ENCODE peak calls at places on chromosomes 1 and 21, in six cellular contexts. J is HTR-8/SVneo; Z is hippocampal formation; N is sigmoid colon; I is tibial artery; Q is stimulated activated naive CD8-positive, alpha-beta T cell treated with anti-CD3 and anti-CD28 coated beads, Interleukin-15, Interleukin-2, amounts not matched to agents 100 U/mL and 50 U/mL, for 24 hours. Y is an unnamed sample.

GRCh38 chr1:26524181-26524580 is 5.4 kb upstream of the RPS6KA1 start:
- DNase-seq in Q (no peak), I (no peak), Z (no peak), N (no peak), J (no peak), Y (no peak)

GRCh38 chr1:168932539-168932938 is 174.0 kb upstream of the ATP1B1 start:
- DNase-seq in Z (no peak), N (no peak), Q (no peak), I (no peak), J (no peak), Y (no peak)

GRCh38 chr1:215257280-215257679 is 174.7 kb downstream of the KCNK2 start:
- DNase-seq in Q (no peak), Z (no peak), N (no peak), I (no peak), J (no peak), Y (no peak)

GRCh38 chr1:244603498-244603897 is 49.4 kb upstream of the DESI2 start:
- DNase-seq in Q (no peak), N (no peak), Z (no peak), I (no peak), J (peak; percentile 18), Y (peak; percentile 76)

GRCh38 chr1:60170709-60171108 is 97.1 kb upstream of the C1orf87 start:
- DNase-seq in J (no peak), Z (no peak), I (no peak), Q (no peak), N (no peak), Y (no peak)

GRCh38 chr1:157431751-157432150 is 120.6 kb downstream of the FCRL5 start:
- DNase-seq in N (no peak), Q (no peak), Z (no peak), I (no peak), J (no peak), Y (peak; percentile 25)

GRCh38 chr1:56120021-56120420 is 459.3 kb downstream of the PLPP3 start:
- DNase-seq in I (no peak), J (no peak), Q (no peak), Z (no peak), N (no peak), Y (no peak)

GRCh38 chr1:66275083-66275482 is 258.9 kb upstream of the SGIP1 start:
- DNase-seq in Q (no peak), Z (no peak), N (no peak), J (no peak), I (no peak), Y (no peak)

GRCh38 chr1:33758698-33759097 is 105.2 kb upstream of the HMGB4 start:
- DNase-seq in J (no peak), I (peak; percentile 78), Q (no peak), Z (no peak), N (no peak), Y (no peak)

GRCh38 chr1:162019006-162019405 is 4.7 kb downstream of the OLFML2B start:
- DNase-seq in N (no peak), Z (no peak), I (no peak), J (no peak), Q (no peak), Y (no peak)

GRCh38 chr1:230102472-230102871 is 35.4 kb downstream of the GALNT2 start:
- DNase-seq in N (no peak), Z (no peak), J (no peak), I (no peak), Q (no peak), Y (no peak)

GRCh38 chr1:160466966-160467365 is 56.1 kb downstream of the SLAMF6 start:
- DNase-seq in I (no peak), Z (no peak), Q (no peak), N (no peak), J (no peak), Y (peak; percentile 5)

GRCh38 chr21:34858559-34858958 is 189.8 kb downstream of the CLIC6 start:
- DNase-seq in Q (no peak), Z (no peak), J (no peak), N (no peak), I (no peak), Y (no peak)

GRCh38 chr21:33374080-33374873 is 28.9 kb upstream of the IFNGR2 start:
- DNase-seq in Z (no peak), I (peak; percentile 49), J (no peak), N (no peak), Q (peak; percentile 57), Y (peak; percentile 59)

GRCh38 chr1:232767381-232768074 is 37.7 kb upstream of the MAP10 start:
- DNase-seq in Q (no peak), N (peak; percentile 89), Z (no peak), J (peak; percentile 74), I (peak; percentile 72), Y (peak; percentile 49)

GRCh38 chr1:21887216-21887736 is 49.8 kb downstream of the HSPG2 start:
- DNase-seq in N (no peak), Q (no peak), I (no peak), J (no peak), Z (no peak), Y (no peak)

GRCh38 chr1:226530591-226530990 is 18.0 kb upstream of the STUM start:
- DNase-seq in I (no peak), J (no peak), Z (no peak), Q (no peak), N (no peak), Y (no peak)